ENCODE peak calls at places on chromosome 9, in eight cellular contexts. U is GM23248, L is fibroblast of lung, C is cardiac fibroblast, Z is ascending aorta, H is prostate gland, E is A549, D is SJSA1. O is an unnamed sample.

GRCh38 chr9:109816490-109816889 is 36.5 kb downstream of the PALM2AKAP2 start:
- DNase-seq in D (peak; percentile 94), L (peak; percentile 98), H (no peak), Z (peak; percentile 42), U (peak; percentile 99), E (peak; percentile 51), C (peak; percentile 99), O (no peak)

GRCh38 chr9:134640491-134641172 is 971 bp upstream of the COL5A1 start:
- DNase-seq in C (no peak), Z (no peak), L (no peak), E (no peak), H (no peak), D (no peak), U (no peak), O (no peak)

GRCh38 chr9:129319938-129320481 is 141.9 kb upstream of the IER5L start:
- DNase-seq in H (no peak), C (no peak), Z (no peak), E (no peak), D (no peak), L (no peak), U (no peak), O (no peak)

GRCh38 chr9:109421034-109421700 is 76.9 kb downstream of the PTPN3 start:
- DNase-seq in C (no peak), U (no peak), D (no peak), H (no peak), E (no peak), L (no peak), Z (no peak), O (no peak)

GRCh38 chr9:26742843-26743242 is 149.8 kb downstream of the CAAP1 start:
- DNase-seq in U (no peak), E (no peak), Z (no peak), D (no peak), L (no peak), C (no peak), H (no peak), O (no peak)

GRCh38 chr9:72680593-72681317 is 159.3 kb downstream of the TMC1 start:
- DNase-seq in E (no peak), C (no peak), Z (no peak), L (no peak), D (no peak), H (no peak), U (no peak), O (no peak)

GRCh38 chr9:80649496-80649895 is 1039.9 kb downstream of the TLE1 start:
- DNase-seq in U (no peak), D (no peak), H (no peak), Z (no peak), L (no peak), E (no peak), C (no peak), O (no peak)

GRCh38 chr9:117491491-117491890 is 76.6 kb upstream of the ASTN2 start:
- DNase-seq in C (no peak), D (no peak), E (no peak), H (peak; percentile 50), Z (no peak), L (no peak), U (no peak), O (no peak)

GRCh38 chr9:7097040-7097715 is 339.4 kb downstream of the KDM4C start:
- DNase-seq in L (no peak), D (no peak), U (peak; percentile 23), E (no peak), H (no peak), Z (no peak), C (no peak), O (no peak)

GRCh38 chr9:88090151-88090581 is 48.1 kb downstream of the SPATA31C2 start:
- DNase-seq in C (peak; percentile 12), Z (no peak), U (no peak), E (no peak), H (no peak), D (no peak), L (peak; percentile 84), O (no peak)

GRCh38 chr9:76159288-76159926 is 234.8 kb downstream of the RFK start:
- DNase-seq in L (no peak), D (no peak), C (no peak), Z (no peak), U (no peak), H (no peak), E (no peak), O (no peak)

GRCh38 chr9:79781263-79781662 is 209.5 kb downstream of the TLE4 start:
- DNase-seq in C (no peak), E (no peak), Z (no peak), H (no peak), D (no peak), U (no peak), L (no peak), O (no peak)

GRCh38 chr9:126523621-126524111 is 90.1 kb upstream of the LMX1B start:
- DNase-seq in E (no peak), C (no peak), L (no peak), H (no peak), D (no peak), Z (no peak), U (peak; percentile 42), O (peak; percentile 50)

GRCh38 chr9:137015540-137015930 is 12.5 kb downstream of the ABCA2 start:
- DNase-seq in Z (no peak), H (no peak), L (no peak), E (no peak), U (no peak), D (no peak), C (no peak), O (no peak)

GRCh38 chr9:111481885-111482636 is 2.1 kb downstream of the ECPAS start:
- DNase-seq in U (peak; percentile 55), C (peak; percentile 51), D (no peak), H (peak; percentile 49), L (peak; percentile 80), Z (no peak), E (no peak), O (no peak)

GRCh38 chr9:35340046-35340445 is 149.9 kb upstream of the RUSC2 start:
- DNase-seq in H (no peak), U (peak; percentile 53), E (no peak), C (no peak), D (no peak), L (no peak), Z (no peak), O (no peak)

GRCh38 chr9:125549465-125550215 is 157.4 kb downstream of the MAPKAP1 start:
- DNase-seq in U (peak; percentile 79), D (no peak), Z (no peak), C (no peak), H (peak; percentile 80), L (peak; percentile 78), E (no peak), O (no peak)

DNA sequence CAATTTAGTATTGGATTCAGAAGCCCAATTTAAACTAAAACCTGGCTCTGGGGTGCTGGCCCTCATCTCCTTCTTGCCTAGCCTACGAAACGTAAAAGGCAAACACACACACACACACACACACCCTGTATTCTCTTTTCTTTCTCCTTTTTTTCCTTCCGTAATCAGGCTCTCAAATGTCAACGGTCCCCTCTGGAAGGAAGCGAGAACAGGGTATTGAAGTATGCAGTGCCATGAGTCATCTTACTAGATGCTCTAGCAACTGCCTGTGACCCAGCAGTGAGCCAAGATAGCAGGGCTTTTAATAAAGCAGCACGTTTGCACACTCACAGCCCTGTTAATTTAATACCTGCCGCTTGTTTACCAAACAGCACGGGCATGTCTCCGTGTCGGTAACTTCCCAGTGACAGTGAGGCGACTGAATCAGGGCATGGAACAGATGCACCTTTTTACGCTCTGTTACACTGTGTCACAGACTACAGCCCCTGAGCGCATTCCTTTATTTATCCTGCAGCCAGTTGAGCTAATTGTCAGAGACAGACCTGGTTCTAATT is 243.8 kb downstream of the BNC2 start:
- DNase-seq in C (peak; percentile 87), L (peak; percentile 86), H (no peak), U (peak; percentile 93), D (peak; percentile 72), Z (no peak), E (peak; percentile 49), O (no peak)
- H3K4me3 ChIP-seq in C (no peak overlapping the region), L (peak overlapping the region; percentile 10), H (no peak overlapping the region), U (peak overlapping the region; percentile 48), D (peak overlapping the region; percentile 9), Z (no peak overlapping the region), E (peak overlapping the region; percentile 21), O (no peak overlapping the region)

GRCh38 chr9:115115924-115116323 is 2.0 kb downstream of the TNC start:
- DNase-seq in E (peak; percentile 28), Z (no peak), U (peak; percentile 94), D (peak; percentile 60), C (peak; percentile 86), H (no peak), L (peak; percentile 70), O (no peak)
- H3K4me3 ChIP-seq in E (no peak overlapping the region), Z (no peak overlapping the region), U (peak overlapping the region; percentile 91), D (no peak overlapping the region), C (no peak overlapping the region), H (peak overlapping the region; percentile 33), L (peak overlapping the region; percentile 64), O (no peak overlapping the region)

DNA sequence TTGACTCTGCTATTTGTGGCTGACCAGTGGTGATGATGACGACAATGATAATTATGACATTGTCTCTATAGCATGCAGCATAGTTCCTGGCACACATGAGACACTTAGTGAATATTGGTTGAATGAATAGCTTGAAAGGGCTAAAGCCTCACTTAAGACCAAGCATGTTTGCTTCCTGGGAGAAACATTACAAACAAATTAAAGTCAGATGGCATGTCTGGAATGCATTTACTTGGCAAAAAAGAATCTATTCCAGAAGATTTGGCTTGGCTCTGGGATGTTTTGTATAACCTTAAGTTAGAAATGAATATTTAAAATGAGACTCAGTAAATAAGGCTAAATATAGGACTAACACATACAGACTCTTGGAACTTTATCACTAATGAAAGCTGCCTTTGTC is 21.6 kb downstream of the GAS1 start:
- DNase-seq in U (peak; percentile 75), H (no peak), E (no peak), L (no peak), Z (no peak), D (peak; percentile 60), C (no peak), O (no peak)
- H3K4me3 ChIP-seq in U (no peak overlapping the region), H (no peak overlapping the region), E (no peak overlapping the region), L (no peak overlapping the region), Z (no peak overlapping the region), D (no peak overlapping the region), C (no peak overlapping the region), O (no peak overlapping the region)

DNA sequence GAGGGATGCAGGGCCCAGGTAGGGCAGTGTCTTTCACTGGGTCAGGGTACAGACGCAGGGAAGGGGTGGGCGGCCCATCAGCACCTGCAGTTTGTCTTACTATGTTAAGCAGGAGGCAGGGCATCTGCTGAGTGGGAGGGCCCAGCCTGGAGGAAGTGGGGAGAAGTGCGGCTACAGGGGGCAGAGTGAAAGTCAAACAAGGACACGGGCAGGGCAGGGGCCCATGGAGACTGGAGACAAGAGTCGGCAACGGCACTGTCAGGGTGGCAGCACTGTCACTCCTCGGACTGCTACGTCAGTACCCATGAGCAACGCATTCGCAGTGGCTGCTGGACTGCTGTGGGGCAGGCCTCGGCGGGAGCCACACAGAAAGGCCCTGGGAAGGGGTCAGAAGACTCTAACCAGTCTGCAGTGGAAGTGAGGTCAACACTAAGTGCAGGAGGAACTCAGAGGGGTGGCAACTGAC is 19.7 kb downstream of the CAMSAP1 start:
- DNase-seq in Z (no peak), D (no peak), C (no peak), H (no peak), E (no peak), L (no peak), U (no peak), O (peak; percentile 75)
- H3K4me3 ChIP-seq in Z (no peak overlapping the region), D (no peak overlapping the region), C (no peak overlapping the region), H (no peak overlapping the region), E (no peak overlapping the region), L (no peak overlapping the region), U (no peak overlapping the region), O (peak overlapping the region; percentile 38)